ENCODE peak calls at places on chromosomes 1 and 21, in five cellular contexts. N is HL-60, U is kidney epithelial cell, Z is activated B cell treated with CpG ODN at 0.5 μM for 24 hours, D is GM10248. V is an unnamed sample.

GRCh38 chr1:217011097-217011496 is 287.9 kb upstream of the ESRRG start:
- DNase-seq in N (no peak), U (no peak), Z (no peak), D (no peak), V (no peak)

GRCh38 chr1:12556368-12556930 is 61.6 kb downstream of the DHRS3 start:
- DNase-seq in N (no peak), U (peak; percentile 44), Z (no peak), D (no peak), V (peak; percentile 94)

GRCh38 chr1:175095978-175096611 is 28.5 kb downstream of the TNN start:
- DNase-seq in N (no peak), U (no peak), Z (no peak), D (no peak), V (no peak)

GRCh38 chr1:160371346-160371631 is 4.4 kb downstream of the NHLH1 start:
- DNase-seq in N (no peak), U (no peak), Z (no peak), D (no peak), V (no peak)

GRCh38 chr1:109630081-109630880 is 10.6 kb downstream of the AMPD2 start:
- DNase-seq in N (no peak), U (no peak), Z (no peak), D (peak; percentile 59), V (no peak)

GRCh38 chr1:145720878-145721671 is 1.8 kb downstream of the CD160 start:
- DNase-seq in N (peak; percentile 46), U (no peak), Z (peak; percentile 71), D (peak; percentile 82), V (no peak)

GRCh38 chr21:27837933-27838332 is 871.0 kb upstream of the ADAMTS5 start:
- DNase-seq in N (no peak), U (no peak), Z (no peak), D (no peak), V (no peak)

GRCh38 chr1:14442669-14443068 is 155.8 kb upstream of the KAZN start:
- DNase-seq in N (no peak), U (no peak), Z (no peak), D (no peak), V (no peak)

GRCh38 chr21:46636181-46636512 is 673 bp downstream of the PRMT2 start:
- DNase-seq in N (no peak), U (no peak), Z (no peak), D (no peak), V (no peak)

GRCh38 chr1:26016944-26017545 is 4.5 kb upstream of the EXTL1 start:
- DNase-seq in N (peak; percentile 37), U (no peak), Z (no peak), D (no peak), V (no peak)

GRCh38 chr1:15736666-15737229 is 690 bp downstream of the SLC25A34 start:
- DNase-seq in N (no peak), U (no peak), Z (no peak), D (no peak), V (no peak)

GRCh38 chr1:79663916-79664315 is 657.4 kb upstream of the ADGRL4 start:
- DNase-seq in N (no peak), U (no peak), Z (no peak), D (no peak), V (no peak)

GRCh38 chr1:23558140-23558871 is 995 bp downstream of the ID3 start:
- DNase-seq in N (no peak), U (no peak), Z (no peak), D (no peak), V (no peak)

GRCh38 chr1:31562707-31563360 is 13.5 kb upstream of the TINAGL1 start:
- DNase-seq in N (no peak), U (no peak), Z (no peak), D (no peak), V (no peak)

GRCh38 chr1:231918239-231919015 is 291.8 kb downstream of the DISC1 start:
- DNase-seq in N (no peak), U (peak; percentile 32), Z (no peak), D (no peak), V (no peak)

GRCh38 chr1:235628316-235629006 is 21.1 kb downstream of the GNG4 start:
- DNase-seq in N (no peak), U (no peak), Z (no peak), D (no peak), V (no peak)

GRCh38 chr1:208298593-208299233 is 54.5 kb upstream of the PLXNA2 start:
- DNase-seq in N (no peak), U (no peak), Z (no peak), D (no peak), V (no peak)

GRCh38 chr21:45385549-45386050 is 19.4 kb upstream of the COL18A1 start:
- DNase-seq in N (no peak), U (no peak), Z (no peak), D (no peak), V (no peak)

GRCh38 chr1:76012341-76013208 is 62.0 kb upstream of the ST6GALNAC3 start:
- DNase-seq in N (no peak), U (no peak), Z (no peak), D (no peak), V (no peak)

GRCh38 chr1:63557365-63557987 is 34.2 kb downstream of the EFCAB7 start:
- DNase-seq in N (peak; percentile 54), U (no peak), Z (no peak), D (peak; percentile 20), V (no peak)

GRCh38 chr1:104092698-104093097 is 343.0 kb downstream of the AMY1C start:
- DNase-seq in N (no peak), U (no peak), Z (no peak), D (no peak), V (no peak)

GRCh38 chr1:117339866-117340357 is 27.3 kb upstream of the MAN1A2 start:
- DNase-seq in N (peak; percentile 55), U (peak; percentile 59), Z (no peak), D (no peak), V (peak; percentile 23)

GRCh38 chr1:6171546-6172124 is 8.5 kb downstream of the CHD5 start:
- DNase-seq in N (no peak), U (no peak), Z (no peak), D (no peak), V (no peak)

GRCh38 chr21:41957991-41958766 is 4.4 kb upstream of the C2CD2 start:
- DNase-seq in N (no peak), U (peak; percentile 63), Z (no peak), D (no peak), V (peak; percentile 44)

GRCh38 chr1:54774820-54775498 is 10.6 kb upstream of the PARS2 start:
- DNase-seq in N (no peak), U (no peak), Z (no peak), D (no peak), V (no peak)

GRCh38 chr1:70311369-70311768 is 43.2 kb downstream of the ANKRD13C start:
- DNase-seq in N (no peak), U (no peak), Z (no peak), D (no peak), V (no peak)

GRCh38 chr21:15252437-15252836 is 187.6 kb upstream of the NRIP1 start:
- DNase-seq in N (peak; percentile 9), U (no peak), Z (no peak), D (no peak), V (no peak)

GRCh38 chr1:154940213-154940879 is 3.8 kb upstream of the PMVK start:
- DNase-seq in N (no peak), U (no peak), Z (no peak), D (no peak), V (no peak)

DNA sequence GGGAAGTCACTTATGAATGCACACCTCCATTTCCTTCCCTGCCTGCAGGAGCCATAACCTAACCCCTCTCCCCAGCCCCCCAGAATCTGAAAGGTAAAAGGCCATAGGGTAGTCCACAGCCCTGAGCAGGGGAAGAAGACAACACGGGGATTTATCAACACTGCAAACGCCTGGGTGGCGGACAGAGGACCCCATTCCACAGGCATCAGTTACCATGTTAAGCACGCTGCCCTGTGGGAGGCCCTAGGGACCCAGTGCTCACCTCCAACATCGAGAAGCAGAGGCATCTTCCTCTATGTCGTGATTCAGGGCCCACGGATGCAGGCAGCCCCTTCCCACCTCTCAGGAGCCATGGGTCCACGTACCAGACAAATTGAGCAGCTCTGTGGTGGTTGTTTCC is 523.8 kb downstream of the MATN1 start:
- DNase-seq in N (no peak), U (no peak), Z (no peak), D (no peak), V (no peak)
- TF ChIP-seq CTCF in N (no peak), U (no peak), Z (no peak), D (no peak), V (no peak)

GRCh38 chr1:203795382-203796222 is at the start of the genes ZBED6 and ZC3H11A:
- DNase-seq in N (peak; percentile 100), U (peak; percentile 93), Z (peak; percentile 90), D (peak; percentile 95), V (peak; percentile 94)
- TF ChIP-seq CTCF in N (no peak), U (no peak), Z (no peak), D (no peak), V (no peak)

DNA sequence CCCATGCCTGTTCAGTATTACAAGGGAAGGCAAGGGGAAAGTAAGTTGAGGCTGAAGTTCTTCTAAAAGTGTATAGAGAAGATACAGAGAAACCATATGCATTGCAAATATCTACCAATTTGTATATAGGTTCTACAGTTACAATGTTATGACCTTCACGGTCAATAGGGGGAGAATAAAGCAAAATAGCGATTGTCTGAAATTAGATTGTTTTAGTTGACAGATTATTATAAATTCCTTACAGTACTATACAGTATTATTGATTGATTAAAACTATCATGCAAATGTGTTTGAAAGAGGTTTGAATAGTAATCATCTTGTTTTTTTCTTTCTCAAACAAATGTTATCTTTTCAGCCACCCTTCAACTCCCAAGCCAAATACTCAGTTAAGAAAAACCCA is 13.7 kb upstream of the BRINP3 start:
- DNase-seq in N (no peak), U (no peak), Z (no peak), D (no peak), V (no peak)
- TF ChIP-seq CTCF in N (no peak), U (no peak), Z (no peak), D (no peak), V (no peak)

GRCh38 chr1:110961902-110962301 is 1.8 kb downstream of the LRIF1 start:
- DNase-seq in N (no peak), U (no peak), Z (no peak), D (no peak), V (no peak)

GRCh38 chr1:110962892-110963665 is 643 bp downstream of the LRIF1 start:
- DNase-seq in N (peak; percentile 78), U (peak; percentile 21), Z (peak; percentile 60), D (peak; percentile 56), V (peak; percentile 28)

GRCh38 chr1:110964400-110964903 is 730 bp upstream of the LRIF1 start:
- DNase-seq in N (no peak), U (no peak), Z (no peak), D (no peak), V (no peak)

GRCh38 chr1:110960777-110961420 is 2.8 kb downstream of the LRIF1 start:
- DNase-seq in N (no peak), U (no peak), Z (no peak), D (no peak), V (no peak)

DNA sequence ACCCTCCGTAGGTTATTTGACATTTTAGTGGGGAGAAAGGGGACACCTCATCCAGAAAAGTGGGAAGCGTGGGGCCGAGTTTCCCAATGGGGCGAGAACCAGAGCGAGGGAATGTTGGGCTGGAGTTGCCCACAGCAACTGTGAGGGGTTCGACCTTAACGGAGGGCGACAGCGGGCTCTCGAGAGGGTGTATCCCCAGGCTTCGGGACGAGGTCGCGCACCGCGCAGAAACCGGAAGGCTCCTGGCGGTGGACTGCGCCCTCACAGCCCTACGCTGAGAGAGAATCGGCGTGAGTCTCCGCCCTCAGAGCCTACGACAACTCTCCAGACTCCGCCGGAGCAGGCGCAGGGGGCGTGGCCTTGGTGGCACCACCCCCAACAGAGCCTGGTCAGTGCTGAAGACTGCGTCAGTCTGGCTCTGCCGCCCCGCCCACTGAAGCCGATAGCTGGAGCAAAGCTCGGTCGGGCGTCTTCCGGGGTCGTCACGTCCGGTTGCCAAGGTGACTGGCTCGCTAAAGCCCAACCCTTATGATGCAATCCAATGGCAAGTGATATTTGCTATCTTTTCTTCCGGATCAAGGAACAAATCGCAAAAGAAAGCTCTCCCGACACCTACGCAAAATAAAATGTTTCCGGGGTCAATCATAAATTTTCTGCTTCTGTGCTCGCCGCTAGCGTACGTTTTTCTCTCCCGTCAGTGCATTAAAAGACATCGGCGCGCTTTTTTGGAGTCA is at the start of gene LRIF1:
- DNase-seq in N (peak; percentile 100), U (peak; percentile 99), Z (peak; percentile 99), D (peak; percentile 98), V (peak; percentile 99)
- TF ChIP-seq CTCF in N (no peak), U (peak; percentile 43), Z (no peak), D (peak; percentile 15), V (peak; percentile 52)